ENCODE peak calls at places on chromosomes 5 and 9, in ten cellular contexts. One of them, this sample, is unnamed.

GRCh38 chr5:126516133-126516532 is 78.9 kb downstream of the ALDH7A1 start:
- DNase-seq in fibroblast of the conjunctiva: no peak
- DNase-seq in NCI-H1105: peak
- DNase-seq in A549: no peak
- DNase-seq in HuH-7: no peak
- DNase-seq in WTC11: no peak
- DNase-seq in stimulated activated CD4-positive, alpha-beta T cell treated with anti-CD3 and anti-CD28 coated beads, Interleukin-1b, Interleukin-23, amount 100 ng/mL, for 1 hour: no peak
- DNase-seq in choroid plexus epithelial cell: peak
- DNase-seq in C1 segment of cervical spinal cord: no peak
- DNase-seq in Caco-2: no peak
- DNase-seq in this sample: peak

GRCh38 chr5:97735209-97735608 is 552.2 kb upstream of the RIOK2 start:
- DNase-seq in HuH-7: no peak
- DNase-seq in NCI-H1105: no peak
- DNase-seq in WTC11: no peak
- DNase-seq in Caco-2: no peak
- DNase-seq in stimulated activated CD4-positive, alpha-beta T cell treated with anti-CD3 and anti-CD28 coated beads, Interleukin-1b, Interleukin-23, amount 100 ng/mL, for 1 hour: no peak
- DNase-seq in fibroblast of the conjunctiva: peak
- DNase-seq in choroid plexus epithelial cell: peak
- DNase-seq in A549: no peak
- DNase-seq in C1 segment of cervical spinal cord: no peak
- DNase-seq in this sample: peak

GRCh38 chr9:114503522-114504340 is 1.5 kb downstream of the WHRN start:
- DNase-seq in A549: no peak
- DNase-seq in HuH-7: no peak
- DNase-seq in WTC11: no peak
- DNase-seq in fibroblast of the conjunctiva: no peak
- DNase-seq in stimulated activated CD4-positive, alpha-beta T cell treated with anti-CD3 and anti-CD28 coated beads, Interleukin-1b, Interleukin-23, amount 100 ng/mL, for 1 hour: no peak
- DNase-seq in Caco-2: no peak
- DNase-seq in choroid plexus epithelial cell: no peak
- DNase-seq in C1 segment of cervical spinal cord: no peak
- DNase-seq in NCI-H1105: no peak
- DNase-seq in this sample: no peak

GRCh38 chr5:77907786-77908185 is 131.6 kb upstream of the TBCA start:
- DNase-seq in stimulated activated CD4-positive, alpha-beta T cell treated with anti-CD3 and anti-CD28 coated beads, Interleukin-1b, Interleukin-23, amount 100 ng/mL, for 1 hour: no peak
- DNase-seq in A549: no peak
- DNase-seq in HuH-7: no peak
- DNase-seq in NCI-H1105: no peak
- DNase-seq in choroid plexus epithelial cell: no peak
- DNase-seq in C1 segment of cervical spinal cord: no peak
- DNase-seq in WTC11: no peak
- DNase-seq in fibroblast of the conjunctiva: no peak
- DNase-seq in Caco-2: no peak
- DNase-seq in this sample: no peak

GRCh38 chr5:17239953-17240352 is 22.5 kb downstream of the BASP1 start:
- DNase-seq in HuH-7: no peak
- DNase-seq in choroid plexus epithelial cell: no peak
- DNase-seq in Caco-2: no peak
- DNase-seq in NCI-H1105: no peak
- DNase-seq in stimulated activated CD4-positive, alpha-beta T cell treated with anti-CD3 and anti-CD28 coated beads, Interleukin-1b, Interleukin-23, amount 100 ng/mL, for 1 hour: no peak
- DNase-seq in fibroblast of the conjunctiva: no peak
- DNase-seq in A549: no peak
- DNase-seq in WTC11: no peak
- DNase-seq in C1 segment of cervical spinal cord: no peak
- DNase-seq in this sample: no peak

GRCh38 chr9:79694676-79695400 is 123.1 kb downstream of the TLE4 start:
- DNase-seq in A549: no peak
- DNase-seq in NCI-H1105: no peak
- DNase-seq in WTC11: peak
- DNase-seq in Caco-2: no peak
- DNase-seq in HuH-7: no peak
- DNase-seq in C1 segment of cervical spinal cord: no peak
- DNase-seq in stimulated activated CD4-positive, alpha-beta T cell treated with anti-CD3 and anti-CD28 coated beads, Interleukin-1b, Interleukin-23, amount 100 ng/mL, for 1 hour: no peak
- DNase-seq in fibroblast of the conjunctiva: no peak
- DNase-seq in choroid plexus epithelial cell: peak
- DNase-seq in this sample: no peak

GRCh38 chr5:141969783-141970741 is 1.2 kb downstream of the RNF14 start:
- DNase-seq in Caco-2: no peak
- DNase-seq in WTC11: no peak
- DNase-seq in NCI-H1105: no peak
- DNase-seq in fibroblast of the conjunctiva: no peak
- DNase-seq in choroid plexus epithelial cell: peak
- DNase-seq in HuH-7: no peak
- DNase-seq in A549: peak
- DNase-seq in stimulated activated CD4-positive, alpha-beta T cell treated with anti-CD3 and anti-CD28 coated beads, Interleukin-1b, Interleukin-23, amount 100 ng/mL, for 1 hour: no peak
- DNase-seq in C1 segment of cervical spinal cord: no peak
- DNase-seq in this sample: no peak

GRCh38 chr5:96036301-96036700 is 74.7 kb upstream of the ELL2 start:
- DNase-seq in stimulated activated CD4-positive, alpha-beta T cell treated with anti-CD3 and anti-CD28 coated beads, Interleukin-1b, Interleukin-23, amount 100 ng/mL, for 1 hour: no peak
- DNase-seq in choroid plexus epithelial cell: no peak
- DNase-seq in NCI-H1105: no peak
- DNase-seq in A549: no peak
- DNase-seq in WTC11: no peak
- DNase-seq in HuH-7: no peak
- DNase-seq in Caco-2: no peak
- DNase-seq in fibroblast of the conjunctiva: no peak
- DNase-seq in C1 segment of cervical spinal cord: no peak
- DNase-seq in this sample: no peak

GRCh38 chr5:122091942-122092600 is 14.0 kb upstream of the LOX start:
- DNase-seq in C1 segment of cervical spinal cord: no peak
- DNase-seq in Caco-2: no peak
- DNase-seq in A549: no peak
- DNase-seq in fibroblast of the conjunctiva: no peak
- DNase-seq in WTC11: no peak
- DNase-seq in choroid plexus epithelial cell: peak
- DNase-seq in NCI-H1105: no peak
- DNase-seq in HuH-7: no peak
- DNase-seq in stimulated activated CD4-positive, alpha-beta T cell treated with anti-CD3 and anti-CD28 coated beads, Interleukin-1b, Interleukin-23, amount 100 ng/mL, for 1 hour: no peak
- DNase-seq in this sample: no peak

GRCh38 chr5:76958976-76959767 is 6.3 kb downstream of the CRHBP start:
- DNase-seq in C1 segment of cervical spinal cord: no peak
- DNase-seq in Caco-2: no peak
- DNase-seq in stimulated activated CD4-positive, alpha-beta T cell treated with anti-CD3 and anti-CD28 coated beads, Interleukin-1b, Interleukin-23, amount 100 ng/mL, for 1 hour: no peak
- DNase-seq in fibroblast of the conjunctiva: peak
- DNase-seq in WTC11: no peak
- DNase-seq in NCI-H1105: no peak
- DNase-seq in HuH-7: no peak
- DNase-seq in A549: no peak
- DNase-seq in choroid plexus epithelial cell: peak
- DNase-seq in this sample: no peak

GRCh38 chr5:178240772-178241171 is 8.2 kb upstream of the PHYKPL start:
- DNase-seq in NCI-H1105: no peak
- DNase-seq in choroid plexus epithelial cell: no peak
- DNase-seq in HuH-7: no peak
- DNase-seq in fibroblast of the conjunctiva: no peak
- DNase-seq in Caco-2: no peak
- DNase-seq in A549: no peak
- DNase-seq in stimulated activated CD4-positive, alpha-beta T cell treated with anti-CD3 and anti-CD28 coated beads, Interleukin-1b, Interleukin-23, amount 100 ng/mL, for 1 hour: no peak
- DNase-seq in WTC11: no peak
- DNase-seq in C1 segment of cervical spinal cord: no peak
- DNase-seq in this sample: no peak

GRCh38 chr9:109421034-109421700 is 76.9 kb downstream of the PTPN3 start:
- DNase-seq in HuH-7: no peak
- DNase-seq in fibroblast of the conjunctiva: no peak
- DNase-seq in stimulated activated CD4-positive, alpha-beta T cell treated with anti-CD3 and anti-CD28 coated beads, Interleukin-1b, Interleukin-23, amount 100 ng/mL, for 1 hour: no peak
- DNase-seq in NCI-H1105: no peak
- DNase-seq in C1 segment of cervical spinal cord: no peak
- DNase-seq in Caco-2: no peak
- DNase-seq in choroid plexus epithelial cell: no peak
- DNase-seq in A549: no peak
- DNase-seq in WTC11: no peak
- DNase-seq in this sample: no peak

This sample was measured in foreskin keratinocyte.